ENCODE peak calls at places on chromosomes 3 and 15, in six cellular contexts. I is renal cortical epithelial cell, S is H4, W is tibial artery, K is A549, R is cardiac fibroblast. M is an unnamed sample.

GRCh38 chr3:176623751-176624150 is 573.5 kb downstream of the TBL1XR1 start:
- DNase-seq in K (no peak), I (no peak), R (no peak), S (no peak), W (no peak), M (no peak)

GRCh38 chr15:49135342-49135857 is 20.0 kb downstream of the COPS2 start:
- DNase-seq in R (peak), K (no peak), W (no peak), S (no peak), I (peak), M (no peak)

GRCh38 chr3:101038393-101038792 is 45.2 kb upstream of the ABI3BP start:
- DNase-seq in K (no peak), W (no peak), R (peak), S (no peak), I (peak), M (peak)

GRCh38 chr3:113166719-113167492 is 44.5 kb upstream of the BOC start:
- DNase-seq in S (peak), I (peak), K (no peak), R (peak), W (peak), M (peak)

GRCh38 chr15:45378149-45378912 is at the start of gene GATM:
- DNase-seq in R (peak), S (peak), K (peak), W (peak), I (peak), M (peak)

GRCh38 chr3:9201278-9201677 is 48.2 kb downstream of the SRGAP3 start:
- DNase-seq in S (no peak), R (no peak), W (no peak), K (no peak), I (no peak), M (peak)

GRCh38 chr3:108008931-108009635 is 81.7 kb downstream of the CD47 start:
- DNase-seq in W (no peak), S (no peak), R (peak), I (peak), K (no peak), M (peak)

GRCh38 chr3:143266936-143267335 is 147.4 kb downstream of the CHST2 start:
- DNase-seq in R (no peak), W (no peak), K (no peak), S (no peak), I (no peak), M (no peak)

GRCh38 chr15:22968356-22968755 is 11.8 kb downstream of the CYFIP1 start:
- DNase-seq in R (peak), S (peak), W (no peak), K (peak), I (peak), M (peak)

GRCh38 chr3:123303976-123304560 is 102.3 kb downstream of the SEC22A start:
- DNase-seq in I (no peak), S (no peak), R (no peak), W (no peak), K (no peak), M (no peak)

GRCh38 chr3:184864012-184864411 is 52.0 kb downstream of the VPS8 start:
- DNase-seq in K (no peak), W (no peak), R (no peak), I (no peak), S (no peak), M (no peak)

GRCh38 chr3:51620543-51620942 is 50.5 kb upstream of the TEX264 start:
- DNase-seq in R (peak), S (no peak), K (no peak), I (no peak), W (no peak), M (peak)